ENCODE peak calls at places on chromosomes 13 and 19, in four cellular contexts. D is NCI-H1694 treated with DMSO at 0.1 percent for 48 hours, T is nucleus accumbens, F is B cell. Y is an unnamed sample.

GRCh38 chr13:30394798-30395191 is 27.5 kb upstream of the UBE2L5 start:
- DNase-seq in T (no peak), F (peak), D (no peak), Y (no peak)

GRCh38 chr13:109737606-109738005 is 48.8 kb downstream of the IRS2 start:
- DNase-seq in T (no peak), F (no peak), D (no peak), Y (no peak)

GRCh38 chr13:59229401-59229800 is 934.3 kb downstream of the DIAPH3 start:
- DNase-seq in D (no peak), T (no peak), F (no peak), Y (no peak)

GRCh38 chr13:70054572-70054971 is 53.1 kb upstream of the ATXN8OS start:
- DNase-seq in F (no peak), D (no peak), T (no peak), Y (no peak)

GRCh38 chr13:50611117-50611781 is 232.2 kb downstream of the DLEU7 start:
- DNase-seq in F (no peak), D (no peak), T (no peak), Y (no peak)

GRCh38 chr19:5356428-5356827 is 15.8 kb upstream of the PTPRS start:
- DNase-seq in D (no peak), T (no peak), F (no peak), Y (no peak)

GRCh38 chr13:97574926-97575325 is 141.0 kb downstream of the RAP2A start:
- DNase-seq in F (no peak), T (no peak), D (peak), Y (no peak)

GRCh38 chr19:3157096-3157845 is 21.3 kb upstream of the S1PR4 start:
- DNase-seq in F (no peak), D (no peak), T (no peak), Y (no peak)

GRCh38 chr13:48631441-48631840 is 22.3 kb upstream of the CYSLTR2 start:
- DNase-seq in D (no peak), F (no peak), T (no peak), Y (no peak)

GRCh38 chr13:72890546-72890945 is 108.6 kb downstream of the PIBF1 start:
- DNase-seq in F (no peak), T (no peak), D (no peak), Y (no peak)

GRCh38 chr19:43906774-43907173 is 28.3 kb downstream of the ZNF45 start:
- DNase-seq in D (no peak), T (no peak), F (no peak), Y (no peak)

GRCh38 chr19:55212447-55212846 is 3.1 kb upstream of the PTPRH start:
- DNase-seq in T (no peak), F (no peak), D (peak), Y (no peak)

GRCh38 chr19:778910-779653 is 18.2 kb upstream of the PTBP1 start:
- DNase-seq in F (no peak), T (no peak), D (no peak), Y (no peak)

GRCh38 chr19:16899566-16900075 is 10.8 kb downstream of the F2RL3 start:
- DNase-seq in F (peak), D (no peak), T (no peak), Y (no peak)

GRCh38 chr19:8607386-8607785 is 3.1 kb downstream of the ADAMTS10 start:
- DNase-seq in D (no peak), F (no peak), T (no peak), Y (no peak)

GRCh38 chr19:49890349-49891311 is 6.1 kb downstream of the IL4I1 start:
- DNase-seq in D (no peak), F (peak), T (no peak), Y (no peak)

GRCh38 chr13:32135655-32136054 is 104.1 kb downstream of the FRY start:
- DNase-seq in F (no peak), D (no peak), T (no peak), Y (no peak)

GRCh38 chr13:26247608-26248007 is 6.3 kb upstream of the CDK8 start:
- DNase-seq in T (no peak), D (no peak), F (no peak), Y (no peak)

GRCh38 chr13:73179906-73180305 is 121.1 kb downstream of the KLF5 start:
- DNase-seq in D (no peak), F (no peak), T (no peak), Y (no peak)

GRCh38 chr19:3114811-3115210 is 20.6 kb downstream of the GNA11 start:
- DNase-seq in F (no peak), D (no peak), T (no peak), Y (no peak)

GRCh38 chr19:11137542-11138384 is 17.8 kb downstream of the SPC24 start:
- DNase-seq in F (no peak), T (peak), D (peak), Y (peak)

GRCh38 chr13:19561585-19561984 is 253 bp upstream of the TPTE2 start:
- DNase-seq in F (no peak), T (no peak), D (no peak), Y (no peak)

Y was measured in anterior cingulate cortex.